ENCODE peak calls at places on chromosomes 12 and 14, in nine cellular contexts. G is heart right ventricle, Y is PC-3, E is brain microvascular endothelial cell, M is ovary, V is breast epithelium, X is cardiac muscle cell, Q is AG04450, N is fibroblast of lung. C is an unnamed sample.

GRCh38 chr14:88983755-88984154 is 159.3 kb downstream of the TTC8 start:
- DNase-seq in G (no peak), Y (peak; percentile 88), E (peak; percentile 97), M (no peak), V (no peak), X (peak; percentile 86), Q (peak; percentile 87), N (peak; percentile 97), C (no peak)

GRCh38 chr12:71439613-71440392 is at the start of gene LGR5:
- DNase-seq in G (no peak), Y (peak; percentile 15), E (no peak), M (peak; percentile 30), V (no peak), X (peak; percentile 32), Q (no peak), N (peak; percentile 48), C (no peak)

GRCh38 chr12:40697566-40698257 is 5.5 kb downstream of the CNTN1 start:
- DNase-seq in G (no peak), Y (peak; percentile 42), E (no peak), M (no peak), V (no peak), X (no peak), Q (no peak), N (no peak), C (no peak)

GRCh38 chr12:7431993-7432685 is 11.8 kb downstream of the CD163L1 start:
- DNase-seq in G (no peak), Y (no peak), E (no peak), M (no peak), V (no peak), X (no peak), Q (no peak), N (no peak), C (no peak)

GRCh38 chr14:36716614-36717184 is 55.0 kb downstream of the PAX9 start:
- DNase-seq in G (no peak), Y (peak; percentile 46), E (no peak), M (no peak), V (no peak), X (no peak), Q (no peak), N (no peak), C (no peak)

GRCh38 chr12:57605308-57606015 is 838 bp downstream of the DTX3 start:
- DNase-seq in G (no peak), Y (peak; percentile 20), E (no peak), M (no peak), V (peak; percentile 50), X (no peak), Q (no peak), N (no peak), C (no peak)

GRCh38 chr12:46499226-46499625 is 126.7 kb upstream of the SLC38A2 start:
- DNase-seq in G (no peak), Y (no peak), E (no peak), M (no peak), V (no peak), X (no peak), Q (no peak), N (peak; percentile 32), C (no peak)

GRCh38 chr14:37210448-37210847 is 12.7 kb downstream of the MIPOL1 start:
- DNase-seq in G (no peak), Y (no peak), E (no peak), M (no peak), V (no peak), X (no peak), Q (no peak), N (no peak), C (no peak)

GRCh38 chr14:23061995-23062394 is 4.7 kb upstream of the CDH24 start:
- DNase-seq in G (peak; percentile 63), Y (peak; percentile 96), E (peak; percentile 96), M (peak; percentile 83), V (peak; percentile 78), X (peak; percentile 98), Q (peak; percentile 86), N (peak; percentile 94), C (peak; percentile 79)

GRCh38 chr14:100077441-100077840 is 12.2 kb downstream of the EVL start:
- DNase-seq in G (no peak), Y (no peak), E (no peak), M (no peak), V (no peak), X (no peak), Q (no peak), N (no peak), C (no peak)

GRCh38 chr14:96631621-96632362 is 129.6 kb downstream of the PAPOLA start:
- DNase-seq in G (no peak), Y (no peak), E (no peak), M (no peak), V (no peak), X (no peak), Q (no peak), N (no peak), C (no peak)

GRCh38 chr12:321606-322326 is 59.1 kb upstream of the SLC6A13 start:
- DNase-seq in G (no peak), Y (peak; percentile 33), E (no peak), M (no peak), V (no peak), X (peak; percentile 30), Q (no peak), N (no peak), C (no peak)

GRCh38 chr12:104384141-104384880 is 72.4 kb upstream of the CHST11 start:
- DNase-seq in G (no peak), Y (peak; percentile 26), E (no peak), M (no peak), V (no peak), X (no peak), Q (no peak), N (no peak), C (no peak)

GRCh38 chr12:53543539-53543938 is 36.3 kb upstream of the NPFF start:
- DNase-seq in G (peak; percentile 63), Y (peak; percentile 69), E (peak; percentile 65), M (peak; percentile 66), V (peak; percentile 63), X (peak; percentile 84), Q (peak; percentile 41), N (peak; percentile 68), C (peak; percentile 76)

GRCh38 chr12:503111-503761 is 43.5 kb downstream of the B4GALNT3 start:
- DNase-seq in G (no peak), Y (peak; percentile 96), E (no peak), M (no peak), V (peak; percentile 19), X (peak; percentile 3), Q (no peak), N (peak; percentile 8), C (no peak)

GRCh38 chr12:52585951-52586350 is 12.3 kb upstream of the KRT74 start:
- DNase-seq in G (no peak), Y (no peak), E (no peak), M (no peak), V (no peak), X (no peak), Q (no peak), N (no peak), C (peak; percentile 14)

GRCh38 chr12:33437598-33437997 is 2.0 kb downstream of the SYT10 start:
- DNase-seq in G (no peak), Y (no peak), E (no peak), M (no peak), V (no peak), X (no peak), Q (no peak), N (no peak), C (no peak)
- H3K4me3 ChIP-seq in G (no peak overlapping the region), Y (no peak overlapping the region), E (no peak overlapping the region), M (no peak overlapping the region), V (no peak overlapping the region), X (no peak overlapping the region), Q (no peak overlapping the region), N (no peak overlapping the region), C (no peak overlapping the region)

GRCh38 chr12:16588812-16589211 is 17.1 kb downstream of the LMO3 start:
- DNase-seq in G (no peak), Y (no peak), E (no peak), M (no peak), V (no peak), X (no peak), Q (no peak), N (peak; percentile 78), C (no peak)

GRCh38 chr12:16587110-16587453 is 18.9 kb downstream of the LMO3 start:
- DNase-seq in G (no peak), Y (no peak), E (no peak), M (no peak), V (no peak), X (no peak), Q (no peak), N (no peak), C (no peak)

GRCh38 chr12:16585781-16586180 is 20.2 kb downstream of the LMO3 start:
- DNase-seq in G (no peak), Y (no peak), E (no peak), M (no peak), V (no peak), X (no peak), Q (no peak), N (no peak), C (no peak)

GRCh38 chr12:16587514-16587913 is 18.4 kb downstream of the LMO3 start:
- DNase-seq in G (no peak), Y (no peak), E (no peak), M (no peak), V (no peak), X (no peak), Q (no peak), N (no peak), C (no peak)

GRCh38 chr12:16586350-16587109 is 19.4 kb downstream of the LMO3 start:
- DNase-seq in G (no peak), Y (no peak), E (no peak), M (no peak), V (no peak), X (peak; percentile 94), Q (no peak), N (peak; percentile 90), C (no peak)
- H3K27ac ChIP-seq in G (peak overlapping the region; percentile 32), Y (no peak overlapping the region), E (no peak overlapping the region), M (no peak overlapping the region), V (no peak overlapping the region), X (no peak overlapping the region), Q (no peak overlapping the region), N (no peak overlapping the region), C (peak overlapping the region; percentile 20)

DNA sequence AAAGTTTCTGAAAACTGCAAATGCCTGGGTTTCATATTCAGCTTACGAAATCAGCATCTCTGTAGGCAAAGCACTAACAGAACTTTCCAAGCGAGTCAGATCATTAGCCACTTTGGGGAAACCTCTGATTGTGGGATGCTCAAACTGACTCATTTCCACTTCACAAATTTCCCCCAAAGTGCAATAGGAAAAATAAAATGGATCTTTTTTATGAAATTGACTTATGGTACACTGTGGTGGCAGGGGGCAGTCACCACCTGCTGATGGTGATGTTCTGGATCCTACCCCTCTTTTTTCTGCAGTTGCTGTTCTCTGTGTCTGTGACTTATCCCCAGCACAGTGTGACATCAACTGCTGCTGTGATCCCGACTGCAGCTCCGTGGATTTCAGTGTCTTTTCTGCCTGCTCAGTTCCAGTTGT is 5.6 kb downstream of the TCTN1 start:
- DNase-seq in G (no peak), Y (peak; percentile 14), E (no peak), M (no peak), V (no peak), X (no peak), Q (no peak), N (no peak), C (no peak)
- TF ChIP-seq CTCF in G (no peak), Y (peak; percentile 22), E (peak; percentile 18), M (no peak), V (no peak), X (no peak), Q (no peak), N (no peak), C (no peak)

GRCh38 chr12:16504200-16504599 is 101.8 kb downstream of the LMO3 start:
- DNase-seq in G (no peak), Y (no peak), E (no peak), M (no peak), V (no peak), X (no peak), Q (no peak), N (no peak), C (no peak)
- H3K4me3 ChIP-seq in G (no peak overlapping the region), Y (no peak overlapping the region), E (no peak overlapping the region), M (no peak overlapping the region), V (no peak overlapping the region), X (no peak overlapping the region), Q (no peak overlapping the region), N (no peak overlapping the region), C (no peak overlapping the region)

C was measured in tibial artery.